ENCODE peak calls at places on chromosome 19, in eight cellular contexts. N is effector memory CD4-positive, alpha-beta T cell; Q is AML-193; I is CD8-positive, alpha-beta T cell; G is non-pigmented ciliary epithelial cell; Z is activated T-helper 1 cell treated with Interleukin-2 at 50 U/mL for 16 hours; F is endodermal cell; S is HuH-7.5. J is an unnamed sample.
A peak's percentile ranks its signal among the peaks of the same experiment; 100 is the strongest.

GRCh38 chr19:39832341-39833083 is 1.4 kb downstream of the DYRK1B start:
- DNase-seq in F (no peak), S (no peak), Q (no peak), G (no peak), N (peak; percentile 40), I (no peak), Z (no peak), J (no peak)

GRCh38 chr19:35436477-35437141 is 11.4 kb upstream of the FFAR2 start:
- DNase-seq in I (no peak), Z (no peak), S (no peak), G (no peak), N (no peak), F (no peak), Q (peak; percentile 95), J (no peak)

GRCh38 chr19:3774621-3775373 is 2.8 kb upstream of the RAX2 start:
- DNase-seq in I (no peak), G (no peak), F (peak; percentile 49), N (no peak), S (no peak), Z (no peak), Q (no peak), J (peak; percentile 74)

GRCh38 chr19:3387645-3388589 is 21.5 kb downstream of the NFIC start:
- DNase-seq in S (no peak), N (no peak), Z (no peak), G (no peak), I (no peak), Q (no peak), F (no peak), J (peak; percentile 57)

GRCh38 chr19:17985037-17985818 is 18.3 kb downstream of the KCNN1 start:
- DNase-seq in F (no peak), S (no peak), I (no peak), G (no peak), N (no peak), Z (no peak), Q (no peak), J (peak; percentile 65)

GRCh38 chr19:39112338-39112890 is 13.2 kb upstream of the PAK4 start:
- DNase-seq in S (no peak), N (no peak), Q (no peak), F (no peak), I (no peak), Z (no peak), G (no peak), J (no peak)

GRCh38 chr19:44908074-44908835 is 2.7 kb downstream of the APOE start:
- DNase-seq in Q (no peak), I (no peak), G (no peak), S (no peak), F (no peak), Z (no peak), N (no peak), J (peak; percentile 53)

GRCh38 chr19:19627716-19628498 is at the start of gene LPAR2:
- DNase-seq in F (peak; percentile 89), G (no peak), N (peak; percentile 77), S (peak; percentile 96), Q (no peak), I (peak; percentile 91), Z (peak; percentile 81), J (peak; percentile 100)

GRCh38 chr19:40717880-40718773 is 1.2 kb downstream of the ITPKC start:
- DNase-seq in Q (no peak), I (no peak), Z (no peak), S (no peak), N (no peak), G (no peak), F (peak; percentile 68), J (peak; percentile 67)

GRCh38 chr19:1255186-1256161 is 7.1 kb downstream of the MIDN start:
- DNase-seq in G (no peak), Q (no peak), Z (no peak), N (no peak), I (no peak), F (no peak), S (no peak), J (no peak)

GRCh38 chr19:58203814-58204475 is 21.1 kb downstream of the ZNF274 start:
- DNase-seq in F (no peak), I (no peak), Z (no peak), G (no peak), S (no peak), N (no peak), Q (no peak), J (no peak)

GRCh38 chr19:3977242-3978143 is 6.6 kb upstream of the DAPK3 start:
- DNase-seq in Z (no peak), I (no peak), N (no peak), F (peak; percentile 78), S (no peak), G (no peak), Q (no peak), J (peak; percentile 81)

GRCh38 chr19:53109527-53109926 is 6.3 kb upstream of the ZNF160 start:
- DNase-seq in N (no peak), S (no peak), G (no peak), Q (no peak), F (no peak), I (no peak), Z (no peak), J (no peak)

GRCh38 chr19:13366529-13367143 is 139.6 kb downstream of the CACNA1A start:
- DNase-seq in S (no peak), Z (no peak), F (peak; percentile 68), Q (peak; percentile 38), N (no peak), G (no peak), I (no peak), J (peak; percentile 60)

GRCh38 chr19:46515879-46516350 is 20.2 kb upstream of the PNMA8B start:
- DNase-seq in S (peak; percentile 58), Q (peak; percentile 52), G (no peak), N (no peak), Z (no peak), F (no peak), I (peak; percentile 60), J (peak; percentile 86)

GRCh38 chr19:39223703-39224279 is 19.7 kb upstream of the SYCN start:
- DNase-seq in G (no peak), N (no peak), I (no peak), Q (no peak), S (no peak), Z (no peak), F (peak; percentile 87), J (peak; percentile 75)

GRCh38 chr19:40347476-40348124 is 597 bp downstream of the C19orf47 start:
- DNase-seq in I (no peak), N (no peak), S (no peak), F (no peak), Q (peak; percentile 33), Z (no peak), G (no peak), J (no peak)

GRCh38 chr19:46725036-46725820 is 8.3 kb upstream of the PRKD2 start:
- DNase-seq in G (no peak), Q (no peak), S (no peak), Z (no peak), I (no peak), F (no peak), N (no peak), J (peak; percentile 56)

GRCh38 chr19:52094526-52094925 is 1.0 kb downstream of the ZNF841 start:
- DNase-seq in S (no peak), G (no peak), I (no peak), N (no peak), F (peak; percentile 50), Z (no peak), Q (no peak), J (no peak)

GRCh38 chr19:38685666-38686529 is 38.4 kb downstream of the ACTN4 start:
- DNase-seq in N (no peak), Z (no peak), I (no peak), Q (no peak), S (no peak), G (no peak), F (peak; percentile 82), J (peak; percentile 58)

GRCh38 chr19:16002380-16002779 is 53.6 kb downstream of the OR10H4 start:
- DNase-seq in I (peak; percentile 32), Z (no peak), S (no peak), F (no peak), Q (no peak), N (no peak), G (no peak), J (no peak)

GRCh38 chr19:17877696-17878095 is 6.0 kb downstream of the SLC5A5 start:
- DNase-seq in Q (no peak), Z (no peak), N (no peak), G (no peak), F (no peak), I (no peak), S (no peak), J (peak; percentile 18)

GRCh38 chr19:7562646-7563393 is 27.3 kb downstream of the PNPLA6 start:
- DNase-seq in G (no peak), N (no peak), F (peak; percentile 74), Z (no peak), I (no peak), Q (no peak), S (peak; percentile 22), J (peak; percentile 82)

GRCh38 chr19:33390908-33391630 is 17.6 kb downstream of the CEBPG start:
- DNase-seq in Q (no peak), N (no peak), S (no peak), F (no peak), G (no peak), Z (no peak), I (no peak), J (peak; percentile 66)

GRCh38 chr19:13398780-13399726 is 107.2 kb downstream of the CACNA1A start:
- DNase-seq in N (no peak), I (no peak), Z (no peak), Q (no peak), F (no peak), G (peak; percentile 46), S (no peak), J (no peak)

GRCh38 chr19:11142528-11143171 is 12.9 kb downstream of the SPC24 start:
- DNase-seq in S (peak; percentile 67), I (no peak), F (peak; percentile 94), Q (no peak), Z (no peak), G (peak; percentile 67), N (no peak), J (peak; percentile 92)

GRCh38 chr19:39544201-39544903 is 4.4 kb upstream of the EID2 start:
- DNase-seq in Z (no peak), G (no peak), I (no peak), S (no peak), F (no peak), N (no peak), Q (no peak), J (no peak)

GRCh38 chr19:55453861-55454260 is 7.6 kb downstream of the ISOC2 start:
- DNase-seq in N (no peak), F (no peak), G (no peak), I (no peak), S (no peak), Q (no peak), Z (no peak), J (no peak)

GRCh38 chr19:58346961-58347929 is 6.0 kb downstream of the A1BG start:
- DNase-seq in I (peak; percentile 84), S (no peak), F (peak; percentile 94), Q (peak; percentile 21), N (peak; percentile 68), Z (peak; percentile 49), G (no peak), J (peak; percentile 100)

GRCh38 chr19:38717051-38717450 is 27.2 kb downstream of the CAPN12 start:
- DNase-seq in I (no peak), F (no peak), Z (no peak), Q (no peak), N (no peak), G (no peak), S (no peak), J (no peak)

GRCh38 chr19:43674630-43674982 is 4.6 kb upstream of the PLAUR start:
- DNase-seq in Q (peak; percentile 64), G (no peak), I (no peak), S (no peak), N (no peak), F (no peak), Z (no peak), J (no peak)

GRCh38 chr19:43148233-43148632 is 38.1 kb downstream of the PSG5 start:
- DNase-seq in S (no peak), G (peak; percentile 89), F (no peak), I (no peak), Q (no peak), N (no peak), Z (no peak), J (no peak)

GRCh38 chr19:15200575-15201364 is at the start of gene NOTCH3:
- DNase-seq in N (no peak), Z (no peak), I (no peak), Q (no peak), F (peak; percentile 82), G (no peak), S (peak; percentile 81), J (peak; percentile 97)

GRCh38 chr19:43624933-43625332 is 5.5 kb upstream of the ZNF428 start:
- DNase-seq in F (peak; percentile 98), Z (peak; percentile 70), N (peak; percentile 80), S (no peak), I (peak; percentile 84), Q (no peak), G (no peak), J (peak; percentile 97)

J was measured in H7.